ENCODE peak calls at places on chromosomes 3 and 15, in four cellular contexts. A, Y, B and I are unnamed samples.
A peak's percentile ranks its signal among the peaks of the same experiment; 100 is the strongest.

GRCh38 chr15:101035611-101036010 is 116.5 kb downstream of the LRRK1 start:
- DNase-seq in Y (no peak), B (no peak), A (no peak), I (no peak)

GRCh38 chr15:59229453-59229852 is 22.8 kb downstream of the LDHAL6B start:
- DNase-seq in B (no peak), Y (no peak), A (no peak), I (no peak)

GRCh38 chr3:138943724-138944131 is 3.2 kb downstream of the FOXL2 start:
- DNase-seq in B (peak; percentile 37), A (no peak), Y (no peak), I (no peak)

GRCh38 chr3:39707314-39707909 is 102.0 kb upstream of the MYRIP start:
- DNase-seq in B (peak; percentile 65), A (no peak), Y (no peak), I (no peak)

GRCh38 chr3:196688349-196688748 is 23.7 kb downstream of the CEP19 start:
- DNase-seq in A (no peak), Y (no peak), B (peak; percentile 59), I (no peak)

GRCh38 chr15:48897144-48897814 is 19.3 kb downstream of the EID1 start:
- DNase-seq in B (no peak), Y (no peak), A (no peak), I (no peak)

GRCh38 chr3:46107682-46108081 is 80.4 kb upstream of the XCR1 start:
- DNase-seq in B (no peak), A (no peak), Y (peak; percentile 33), I (no peak)

GRCh38 chr15:71352125-71352524 is 236.9 kb downstream of the THSD4 start:
- DNase-seq in A (no peak), B (peak; percentile 40), Y (no peak), I (no peak)

GRCh38 chr3:112799946-112800345 is 46.7 kb downstream of the CD200R1L start:
- DNase-seq in B (no peak), A (no peak), Y (no peak), I (no peak)

GRCh38 chr3:113223831-113224240 is 12.5 kb downstream of the BOC start:
- DNase-seq in A (no peak), B (no peak), Y (no peak), I (no peak)

GRCh38 chr3:194738254-194739093 is 52.8 kb downstream of the FAM43A start:
- DNase-seq in Y (no peak), B (peak; percentile 76), A (peak; percentile 29), I (no peak)

GRCh38 chr3:149542375-149543312 is 68.1 kb downstream of the TM4SF4 start:
- DNase-seq in B (peak; percentile 83), Y (no peak), A (no peak), I (no peak)

GRCh38 chr15:68687136-68687735 is 108.4 kb downstream of the CORO2B start:
- DNase-seq in Y (no peak), B (no peak), A (no peak), I (peak; percentile 32)

GRCh38 chr3:27244374-27244773 is 124.8 kb downstream of the NEK10 start:
- DNase-seq in Y (no peak), B (no peak), A (no peak), I (no peak)

GRCh38 chr15:45891766-45892165 is 256.9 kb downstream of the SQOR start:
- DNase-seq in Y (no peak), A (peak; percentile 69), B (no peak), I (no peak)

GRCh38 chr15:74616020-74616939 is 644 bp downstream of the CLK3 start:
- DNase-seq in B (peak; percentile 56), A (peak; percentile 63), Y (peak; percentile 74), I (peak; percentile 89)

GRCh38 chr3:48370330-48370708 is 1.7 kb upstream of the FBXW12 start:
- DNase-seq in B (no peak), Y (no peak), A (no peak), I (no peak)

GRCh38 chr3:169218314-169218983 is 445.1 kb downstream of the MECOM start:
- DNase-seq in A (no peak), Y (no peak), B (peak; percentile 98), I (no peak)

GRCh38 chr15:48507416-48508065 is 138.0 kb downstream of the FBN1 start:
- DNase-seq in Y (no peak), B (peak; percentile 77), A (no peak), I (no peak)

GRCh38 chr3:57910988-57911387 is 97.2 kb upstream of the FLNB start:
- DNase-seq in B (peak; percentile 43), A (no peak), Y (peak; percentile 13), I (no peak)

GRCh38 chr3:171157286-171157685 is 130.8 kb upstream of the SLC2A2 start:
- DNase-seq in B (no peak), Y (no peak), A (peak; percentile 49), I (no peak)

GRCh38 chr3:53671192-53672021 is 174.8 kb downstream of the CHDH start:
- DNase-seq in Y (no peak), A (no peak), B (no peak), I (no peak)

DNA sequence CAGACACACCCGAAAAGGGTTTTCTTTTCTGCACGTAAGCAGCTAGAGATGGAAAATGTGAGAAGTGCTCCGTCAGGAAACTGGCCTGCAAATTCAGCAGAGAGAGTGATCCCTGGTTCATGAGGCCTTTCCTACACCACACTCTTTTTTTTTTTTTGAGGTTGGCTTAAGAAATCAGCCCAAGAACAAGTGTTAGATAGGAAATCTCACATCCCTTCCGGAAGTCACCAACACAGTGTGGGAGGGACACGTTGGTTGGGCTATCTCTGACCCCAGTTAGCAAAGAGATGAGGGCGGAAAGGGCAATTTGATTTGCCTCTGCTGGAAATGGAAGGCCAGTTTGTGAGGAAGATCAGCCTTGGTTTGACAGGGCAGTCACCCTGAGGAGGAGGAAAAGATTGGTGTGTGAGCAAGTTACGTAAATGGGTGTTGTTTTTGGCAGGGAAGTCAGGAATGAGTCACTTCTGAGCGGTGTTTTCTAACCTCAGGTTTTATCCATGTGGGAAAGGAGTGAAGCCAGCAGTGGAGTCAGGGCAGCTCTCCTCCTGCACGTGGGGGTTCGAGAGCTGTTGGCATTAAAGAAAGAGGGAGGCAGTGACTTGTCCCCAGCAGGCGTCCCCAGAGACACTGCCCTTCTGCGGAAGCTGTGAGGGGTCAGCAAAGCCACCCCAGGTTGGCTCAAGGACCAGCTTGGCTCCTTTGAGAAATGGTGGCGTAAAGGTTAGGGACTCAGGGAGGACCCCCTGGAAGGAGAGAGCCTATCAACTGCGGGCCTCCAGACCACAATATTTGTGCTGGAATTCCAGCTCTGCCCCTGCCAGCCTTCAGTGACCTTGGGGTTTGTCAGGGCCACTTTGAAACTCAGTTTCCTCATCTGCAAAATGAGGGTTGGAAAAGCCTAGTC is 237.6 kb upstream of the BHLHE40 start:
- DNase-seq in Y (no peak), A (peak; percentile 72), B (peak; percentile 99), I (peak; percentile 34)
- TF ChIP-seq CTCF in Y (no peak), A (no peak), B (no peak), I (no peak)

DNA sequence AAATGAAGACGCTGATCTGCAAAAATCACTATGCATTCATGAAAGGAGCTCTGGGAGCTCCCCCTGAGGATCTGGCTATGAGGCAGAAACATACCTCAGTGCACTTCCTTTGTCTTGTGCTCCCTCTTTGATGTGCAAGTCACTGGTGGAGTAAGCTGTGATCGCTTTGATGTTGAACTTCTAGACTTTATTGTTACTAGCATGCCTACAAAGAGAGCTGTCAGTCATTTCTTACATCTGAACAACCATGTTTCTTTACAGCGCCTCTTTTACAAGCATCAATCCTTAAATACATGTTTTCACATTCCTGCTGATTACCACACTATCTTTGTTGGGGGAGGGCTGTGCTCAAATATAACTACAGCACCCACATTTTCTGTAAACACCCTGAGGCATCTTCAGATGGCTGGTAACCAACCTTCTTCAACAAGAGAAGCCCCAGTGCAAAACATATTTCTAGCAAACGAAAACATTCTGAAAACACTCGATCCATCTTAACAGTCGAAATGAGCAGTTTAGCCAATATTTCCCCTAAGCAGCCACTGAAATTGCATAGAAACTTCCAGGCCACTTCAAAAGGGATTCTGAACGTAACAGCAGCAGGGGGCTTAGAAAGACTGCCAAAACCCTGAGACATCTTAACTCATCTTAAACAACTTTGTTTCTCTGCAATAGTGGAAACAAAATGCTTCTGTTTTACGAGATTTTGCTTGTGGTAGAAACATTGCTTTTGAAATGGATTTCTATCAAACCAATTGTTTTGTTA is 101.9 kb upstream of the ICE2 start:
- DNase-seq in B (no peak), A (no peak), Y (peak; percentile 52), I (no peak)
- H3K4me1 ChIP-seq in B (peaks cover 7% of the 10 kb centered on the region), A (no peaks in the 10 kb centered on the region), Y (peaks cover 91% of the 10 kb centered on the region), I (peaks cover 67% of the 10 kb centered on the region)

DNA sequence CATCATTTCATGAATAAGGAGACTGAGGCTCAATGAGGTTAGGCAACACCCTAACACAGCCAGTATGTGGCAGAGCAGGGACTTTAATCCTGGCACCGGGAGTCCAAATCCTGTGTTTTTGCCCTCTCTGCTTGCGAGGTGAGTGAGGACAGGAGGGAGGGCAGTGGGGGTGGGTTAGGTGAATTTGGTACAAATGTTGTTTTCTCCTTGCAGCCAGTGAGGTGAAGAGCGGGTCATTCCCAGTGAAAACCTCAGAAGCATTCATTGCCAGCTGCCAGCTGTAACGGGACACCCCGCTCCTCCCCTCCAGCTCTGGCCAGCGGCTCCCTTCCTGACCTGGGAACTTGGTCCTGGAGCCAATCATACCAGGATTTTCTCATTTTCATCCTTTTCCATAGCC is 45.7 kb upstream of the RAB6B start:
- DNase-seq in B (peak; percentile 54), A (no peak), Y (no peak), I (peak; percentile 41)
- TF ChIP-seq CTCF in B (no peak), A (no peak), Y (no peak), I (no peak)

GRCh38 chr3:41216993-41217392 is 17.7 kb downstream of the CTNNB1 start:
- DNase-seq in B (no peak), A (no peak), Y (no peak), I (no peak)
- H3K4me1 ChIP-seq in B (peaks cover 21% of the 10 kb centered on the region), A (no peaks in the 10 kb centered on the region), Y (peaks cover 73% of the 10 kb centered on the region), I (peaks cover 69% of the 10 kb centered on the region)

GRCh38 chr15:64460737-64461576 is 579 bp downstream of the ZNF609 start:
- DNase-seq in A (peak; percentile 39), B (peak; percentile 75), Y (peak; percentile 28), I (peak; percentile 71)
- TF ChIP-seq CTCF in A (peak; percentile 17), B (no peak), Y (no peak), I (no peak)

DNA sequence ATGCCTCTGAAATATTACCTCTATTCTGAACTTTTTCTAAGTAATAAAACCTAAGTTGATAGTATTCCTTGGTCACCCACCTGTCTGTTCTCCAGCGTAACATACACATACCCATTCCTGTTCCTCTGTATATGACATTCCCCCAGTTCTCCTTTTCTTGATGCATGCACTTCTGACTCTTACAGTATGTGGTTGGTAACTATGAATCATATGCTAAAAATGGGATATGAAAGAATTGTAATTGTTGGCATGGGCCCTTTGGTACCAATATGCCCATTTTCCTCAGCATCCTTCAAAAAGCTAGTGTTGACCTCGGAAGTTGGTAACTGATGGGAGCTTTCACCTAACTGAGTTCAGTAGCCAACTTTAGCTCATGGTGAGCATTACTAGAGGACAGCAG is 171.1 kb downstream of the KLHL25 start:
- DNase-seq in A (no peak), B (no peak), Y (no peak), I (no peak)
- H3K4me1 ChIP-seq in A (peaks cover 3% of the 10 kb centered on the region), B (peaks cover 37% of the 10 kb centered on the region), Y (peaks cover 54% of the 10 kb centered on the region), I (peaks cover 63% of the 10 kb centered on the region)

GRCh38 chr3:122915300-122916055 is 112.1 kb downstream of the SEMA5B start:
- DNase-seq in B (no peak), A (no peak), Y (no peak), I (no peak)
- TF ChIP-seq CTCF in B (no peak), A (no peak), Y (no peak), I (no peak)

DNA sequence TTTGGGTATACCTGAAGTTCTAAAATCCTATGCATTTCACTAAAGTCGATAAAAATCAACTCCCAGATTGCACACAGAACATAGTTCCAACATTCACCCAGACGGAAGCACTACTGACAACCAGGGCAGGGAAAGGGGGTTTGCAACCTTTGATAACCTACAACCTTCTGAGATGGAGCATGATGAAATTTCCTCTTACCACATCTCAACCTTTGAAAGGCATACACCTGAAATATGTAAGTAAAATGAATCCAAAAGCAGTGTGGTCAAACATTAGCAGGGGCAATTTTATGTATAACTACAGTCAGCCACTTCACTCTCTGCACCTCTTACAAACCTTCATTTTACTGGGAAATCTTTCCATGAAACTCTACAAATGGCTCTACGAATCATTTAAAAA is 184.1 kb downstream of the FOXP1 start:
- DNase-seq in A (no peak), Y (no peak), B (no peak), I (no peak)
- H3K4me1 ChIP-seq in A (no peaks in the 10 kb centered on the region), Y (peaks cover 79% of the 10 kb centered on the region), B (peaks cover 12% of the 10 kb centered on the region), I (peaks cover 14% of the 10 kb centered on the region)